ENCODE peak calls at places on chromosomes 11 and 22, in seven cellular contexts. Q is suprapubic skin, O is SK-N-SH, X is K562, B is stomach, A is sigmoid colon, C is A549. J is an unnamed sample.

GRCh38 chr22:42419328-42419881 is 12.8 kb downstream of the NFAM1 start:
- DNase-seq in Q (no peak), O (no peak), X (no peak), B (no peak), A (no peak), C (no peak), J (no peak)

GRCh38 chr11:132644511-132644910 is 887.8 kb downstream of the OPCML start:
- DNase-seq in Q (no peak), O (peak), X (no peak), B (no peak), A (no peak), C (no peak), J (no peak)

GRCh38 chr11:114163830-114164401 is 104.4 kb downstream of the ZBTB16 start:
- DNase-seq in Q (no peak), O (no peak), X (no peak), B (no peak), A (peak), C (no peak), J (peak)

GRCh38 chr11:1882265-1883238 is 9.1 kb downstream of the PRR33 start:
- DNase-seq in Q (peak), O (peak), X (peak), B (peak), A (peak), C (peak), J (peak)

GRCh38 chr11:105611837-105612480 is 2.1 kb downstream of the GRIA4 start:
- DNase-seq in Q (no peak), O (peak), X (no peak), B (no peak), A (no peak), C (no peak), J (no peak)

GRCh38 chr11:35238882-35239281 is 99.9 kb downstream of the CD44 start:
- DNase-seq in Q (no peak), O (no peak), X (no peak), B (no peak), A (no peak), C (no peak), J (no peak)

GRCh38 chr11:126430581-126431320 is 75.3 kb downstream of the ST3GAL4 start:
- DNase-seq in Q (no peak), O (no peak), X (no peak), B (no peak), A (no peak), C (no peak), J (no peak)

GRCh38 chr11:60657880-60658279 is 41.5 kb upstream of the MS4A8 start:
- DNase-seq in Q (no peak), O (no peak), X (no peak), B (peak), A (no peak), C (no peak), J (no peak)

GRCh38 chr22:25582946-25583345 is 18.5 kb downstream of the GRK3 start:
- DNase-seq in Q (no peak), O (no peak), X (no peak), B (no peak), A (no peak), C (no peak), J (no peak)

GRCh38 chr22:49948958-49949913 is 11.3 kb upstream of the PIM3 start:
- DNase-seq in Q (no peak), O (no peak), X (no peak), B (peak), A (no peak), C (no peak), J (no peak)

GRCh38 chr11:119758291-119758690 is 29.3 kb upstream of the NECTIN1 start:
- DNase-seq in Q (no peak), O (no peak), X (no peak), B (no peak), A (no peak), C (no peak), J (no peak)

GRCh38 chr22:17972385-17973181 is 51.8 kb downstream of the MICAL3 start:
- DNase-seq in Q (no peak), O (no peak), X (no peak), B (no peak), A (no peak), C (peak), J (peak)
- TF ChIP-seq EP300 in Q (no peak), O (peak), X (no peak), B (no peak), A (no peak), C (peak), J (no peak)

GRCh38 chr11:76159303-76159937 is 46.9 kb downstream of the WNT11 start:
- DNase-seq in Q (no peak), O (no peak), X (no peak), B (no peak), A (no peak), C (no peak), J (no peak)

GRCh38 chr11:76161261-76161961 is 44.9 kb downstream of the WNT11 start:
- DNase-seq in Q (no peak), O (peak), X (peak), B (no peak), A (no peak), C (no peak), J (peak)

GRCh38 chr11:76160856-76161255 is 45.4 kb downstream of the WNT11 start:
- DNase-seq in Q (no peak), O (no peak), X (no peak), B (no peak), A (no peak), C (no peak), J (no peak)

GRCh38 chr11:76158394-76159302 is 47.7 kb downstream of the WNT11 start:
- DNase-seq in Q (peak), O (no peak), X (no peak), B (no peak), A (no peak), C (no peak), J (no peak)

GRCh38 chr11:76159983-76160661 is 46.2 kb downstream of the WNT11 start:
- DNase-seq in Q (no peak), O (peak), X (no peak), B (no peak), A (no peak), C (no peak), J (no peak)
- TF ChIP-seq EP300 in Q (no peak), O (no peak), X (no peak), B (no peak), A (no peak), C (no peak), J (no peak)

DNA sequence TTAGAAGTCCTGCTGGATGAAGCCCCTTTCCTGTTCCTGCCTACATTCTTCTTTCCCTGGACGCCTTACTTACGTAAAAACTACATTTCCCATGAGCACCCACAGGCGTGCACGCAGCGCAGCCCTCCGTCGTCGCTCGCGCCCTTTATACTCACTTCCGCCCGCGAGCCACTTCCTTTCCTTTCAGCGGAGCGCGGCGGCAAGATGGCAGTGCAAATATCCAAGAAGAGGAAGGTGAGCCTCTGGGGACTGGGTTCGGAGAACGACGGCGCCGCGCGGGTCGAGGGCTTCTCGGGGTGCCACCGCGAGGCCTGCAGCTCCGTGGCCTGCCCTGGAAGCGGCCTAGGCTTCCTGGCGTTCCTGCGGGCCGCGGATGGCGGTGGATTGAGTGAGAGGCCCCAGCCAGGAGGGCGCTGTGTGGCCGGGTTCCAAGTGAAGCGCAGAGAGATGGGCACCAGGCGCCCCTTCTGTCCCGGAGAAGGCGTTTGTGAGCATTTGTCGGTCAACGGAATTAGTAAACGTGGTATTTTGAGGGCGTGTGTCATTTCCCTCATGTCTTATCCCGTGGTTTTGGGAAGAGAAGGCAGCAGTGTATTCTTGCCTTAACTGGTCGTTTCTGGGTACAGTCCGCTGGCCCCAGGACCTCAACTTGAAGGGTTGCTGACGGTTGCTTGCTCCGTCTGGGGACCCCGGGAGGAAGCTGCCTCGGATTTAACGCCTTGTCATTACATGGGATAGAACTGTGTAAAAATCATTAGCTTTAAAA is at the start of gene RPS3:
- DNase-seq in Q (peak), O (peak), X (peak), B (peak), A (peak), C (peak), J (peak)
- TF ChIP-seq EP300 in Q (no peak), O (peak), X (no peak), B (no peak), A (no peak), C (no peak), J (no peak)

GRCh38 chr11:121520243-121521144 is 67.7 kb upstream of the SORL1-AS1 start:
- DNase-seq in Q (no peak), O (no peak), X (no peak), B (no peak), A (no peak), C (no peak), J (no peak)

GRCh38 chr11:121524233-121524631 is 71.5 kb upstream of the SORL1-AS1 start:
- DNase-seq in Q (no peak), O (peak), X (no peak), B (no peak), A (no peak), C (no peak), J (no peak)

GRCh38 chr11:121523581-121524232 is 70.9 kb upstream of the SORL1-AS1 start:
- DNase-seq in Q (no peak), O (no peak), X (no peak), B (no peak), A (no peak), C (no peak), J (no peak)

GRCh38 chr11:121521145-121522042 is 68.6 kb upstream of the SORL1-AS1 start:
- DNase-seq in Q (no peak), O (no peak), X (no peak), B (no peak), A (no peak), C (no peak), J (no peak)

GRCh38 chr11:121522043-121522941 is 69.5 kb upstream of the SORL1-AS1 start:
- DNase-seq in Q (no peak), O (no peak), X (no peak), B (no peak), A (no peak), C (no peak), J (no peak)
- TF ChIP-seq EP300 in Q (no peak), O (no peak), X (no peak), B (no peak), A (no peak), C (no peak), J (no peak)

GRCh38 chr11:95549276-95549675 is 240.3 kb downstream of the FAM76B start:
- DNase-seq in Q (no peak), O (no peak), X (no peak), B (no peak), A (no peak), C (no peak), J (no peak)
- TF ChIP-seq EP300 in Q (no peak), O (no peak), X (no peak), B (no peak), A (no peak), C (no peak), J (no peak)

GRCh38 chr22:40714514-40714966 is 35.3 kb downstream of the MCHR1 start:
- DNase-seq in Q (no peak), O (no peak), X (no peak), B (no peak), A (no peak), C (no peak), J (peak)
- TF ChIP-seq EP300 in Q (no peak), O (no peak), X (no peak), B (no peak), A (no peak), C (no peak), J (no peak)

GRCh38 chr11:116234989-116235567 is 537.7 kb downstream of the BUD13 start:
- DNase-seq in Q (no peak), O (no peak), X (no peak), B (no peak), A (no peak), C (no peak), J (no peak)

GRCh38 chr11:116230453-116230852 is 542.3 kb downstream of the BUD13 start:
- DNase-seq in Q (no peak), O (no peak), X (no peak), B (no peak), A (no peak), C (no peak), J (no peak)

GRCh38 chr11:116231540-116231939 is 541.2 kb downstream of the BUD13 start:
- DNase-seq in Q (no peak), O (no peak), X (no peak), B (no peak), A (no peak), C (no peak), J (no peak)

GRCh38 chr11:116232364-116232801 is 540.4 kb downstream of the BUD13 start:
- DNase-seq in Q (no peak), O (no peak), X (no peak), B (no peak), A (peak), C (no peak), J (no peak)

GRCh38 chr11:116233581-116233980 is 539.2 kb downstream of the BUD13 start:
- DNase-seq in Q (no peak), O (no peak), X (no peak), B (no peak), A (no peak), C (no peak), J (no peak)
- TF ChIP-seq EP300 in Q (no peak), O (no peak), X (no peak), B (no peak), A (no peak), C (no peak), J (no peak)

DNA sequence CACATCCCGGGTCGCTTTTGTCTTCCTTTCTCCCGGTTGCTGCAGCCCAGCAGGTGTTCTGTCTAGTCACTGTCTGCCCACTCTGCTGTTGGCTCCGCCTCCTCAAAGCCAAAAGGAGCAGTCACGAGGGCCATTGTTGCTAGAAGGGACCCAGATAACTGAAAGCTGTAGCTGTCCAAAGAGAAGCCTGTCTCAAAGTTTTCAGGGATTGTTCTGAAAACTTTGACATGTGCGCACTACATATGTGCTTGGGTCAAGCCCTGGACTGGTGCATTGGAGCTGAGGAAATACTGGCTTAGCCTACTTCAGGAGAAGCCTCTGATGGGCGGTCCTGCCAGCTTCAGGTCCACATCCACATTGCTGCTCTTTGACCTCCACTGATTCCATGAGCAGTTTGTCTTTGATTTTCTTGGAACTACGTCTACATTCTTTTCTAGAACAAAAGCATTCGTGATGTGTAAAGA is 8.8 kb upstream of the OR2AT4 start:
- DNase-seq in Q (no peak), O (no peak), X (peak), B (no peak), A (no peak), C (no peak), J (no peak)
- TF ChIP-seq EP300 in Q (no peak), O (no peak), X (peak), B (no peak), A (no peak), C (no peak), J (no peak)

GRCh38 chr11:112238041-112238440 is 11.8 kb downstream of the PTS start:
- DNase-seq in Q (no peak), O (no peak), X (no peak), B (no peak), A (no peak), C (no peak), J (no peak)
- TF ChIP-seq EP300 in Q (no peak), O (no peak), X (no peak), B (no peak), A (no peak), C (no peak), J (no peak)

GRCh38 chr11:11229691-11230090 is 123.4 kb downstream of the CSNK2A3 start:
- DNase-seq in Q (no peak), O (no peak), X (no peak), B (no peak), A (no peak), C (no peak), J (no peak)
- TF ChIP-seq EP300 in Q (no peak), O (no peak), X (no peak), B (no peak), A (no peak), C (no peak), J (no peak)